ENCODE peak calls at places on chromosomes 16 and 17, in five cellular contexts. I is A549, M is H1, U is K562, O is SK-N-SH. T is an unnamed sample.

GRCh38 chr16:27359615-27360014 is 42.4 kb upstream of the IL21R start:
- DNase-seq in I (no peak), O (no peak), U (no peak), M (no peak), T (no peak)

GRCh38 chr17:30600062-30600829 is 123.0 kb downstream of the GOSR1 start:
- DNase-seq in M (peak; percentile 41), I (peak; percentile 98), O (peak; percentile 97), U (no peak), T (peak; percentile 70)

GRCh38 chr16:23847938-23848337 is 12.2 kb downstream of the PRKCB start:
- DNase-seq in M (no peak), U (no peak), O (no peak), I (no peak), T (no peak)

GRCh38 chr17:14859521-14859920 is 405.6 kb downstream of the PMP22 start:
- DNase-seq in U (no peak), O (no peak), M (no peak), I (no peak), T (peak; percentile 39)

GRCh38 chr16:75466760-75467159 is 2.3 kb upstream of the TMEM170A start:
- DNase-seq in M (no peak), I (no peak), O (no peak), U (no peak), T (no peak)

GRCh38 chr16:70694088-70694487 is 8.2 kb upstream of the MTSS2 start:
- DNase-seq in O (no peak), M (peak; percentile 83), U (no peak), I (peak; percentile 95), T (peak; percentile 78)

GRCh38 chr17:78862073-78863023 is 21.7 kb upstream of the USP36 start:
- DNase-seq in I (peak; percentile 87), U (peak; percentile 68), O (no peak), M (no peak), T (peak; percentile 98)

GRCh38 chr17:2244545-2245525 is 58.8 kb downstream of the SMG6 start:
- DNase-seq in O (peak; percentile 87), U (peak; percentile 56), M (peak; percentile 50), I (peak; percentile 94), T (peak; percentile 92)

GRCh38 chr17:66904760-66905637 is 59.5 kb upstream of the CACNG4 start:
- DNase-seq in M (no peak), I (peak; percentile 49), U (no peak), O (peak; percentile 81), T (peak; percentile 72)

GRCh38 chr16:28491080-28491969 is 549 bp downstream of the CLN3 start:
- DNase-seq in O (peak; percentile 68), I (peak; percentile 43), M (no peak), U (peak; percentile 74), T (no peak)

GRCh38 chr17:38465420-38466345 is 37.4 kb downstream of the ARHGAP23 start:
- DNase-seq in U (peak; percentile 20), O (peak; percentile 68), M (no peak), I (no peak), T (peak; percentile 71)

GRCh38 chr16:12435730-12436129 is 368.0 kb downstream of the CPPED1 start:
- DNase-seq in I (no peak), U (no peak), M (no peak), O (no peak), T (no peak)

GRCh38 chr16:80631581-80631980 is 90.8 kb downstream of the DYNLRB2 start:
- DNase-seq in I (no peak), M (no peak), U (no peak), O (no peak), T (peak; percentile 49)

GRCh38 chr17:15092762-15093161 is 172.4 kb downstream of the PMP22 start:
- DNase-seq in O (no peak), U (no peak), M (no peak), I (no peak), T (peak; percentile 28)

GRCh38 chr17:2107506-2107905 is 52.6 kb downstream of the HIC1 start:
- DNase-seq in U (no peak), O (no peak), I (no peak), M (no peak), T (no peak)

GRCh38 chr16:50400312-50400966 is 31.7 kb upstream of the BRD7 start:
- DNase-seq in M (no peak), I (no peak), U (no peak), O (no peak), T (no peak)

GRCh38 chr16:67910162-67910561 is 17.1 kb downstream of the PSKH1 start:
- DNase-seq in U (no peak), I (no peak), O (peak; percentile 71), M (no peak), T (peak; percentile 69)

GRCh38 chr16:13866073-13866472 is 53.9 kb upstream of the ERCC4 start:
- DNase-seq in M (peak; percentile 59), U (peak; percentile 64), O (peak; percentile 32), I (peak; percentile 73), T (peak; percentile 73)

GRCh38 chr16:13864689-13865088 is 55.3 kb upstream of the ERCC4 start:
- DNase-seq in U (no peak), M (no peak), O (no peak), I (no peak), T (no peak)

GRCh38 chr16:13858873-13859580 is 60.9 kb upstream of the ERCC4 start:
- DNase-seq in I (no peak), M (no peak), U (no peak), O (no peak), T (no peak)

DNA sequence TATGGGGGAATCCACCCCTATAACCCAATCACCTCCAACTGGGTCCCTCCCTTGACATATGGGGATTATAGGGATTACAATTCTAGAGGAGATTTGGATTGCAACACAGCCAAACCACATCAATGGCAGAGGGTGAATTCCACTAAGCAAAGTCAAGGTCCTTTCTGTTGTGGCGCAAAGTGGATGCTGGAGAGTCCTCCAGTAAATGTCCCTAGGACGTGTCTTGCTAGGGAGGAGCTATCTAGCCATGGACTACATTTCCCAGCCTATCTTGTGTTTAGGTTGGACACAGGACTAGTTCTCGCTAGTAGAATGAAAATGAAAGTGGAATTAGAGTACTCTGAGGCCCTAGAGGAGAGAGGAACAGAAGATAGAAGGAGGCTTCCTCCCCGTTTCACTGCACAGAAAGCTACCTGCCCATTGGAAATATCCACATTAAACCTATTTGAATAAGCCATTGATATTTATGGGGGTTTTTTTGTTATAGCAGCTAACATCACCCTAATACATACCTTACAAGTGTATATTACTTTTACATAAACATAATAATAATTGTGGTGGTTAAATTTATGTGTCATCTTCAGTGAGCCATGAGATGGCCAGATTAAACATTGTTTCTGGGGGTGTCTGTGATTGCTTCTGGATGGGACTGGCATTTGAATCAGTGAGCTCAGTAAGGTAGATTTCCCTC is 56.7 kb upstream of the ERCC4 start:
- DNase-seq in O (no peak), U (no peak), M (no peak), I (no peak), T (no peak)
- H3K4me2 ChIP-seq in O (no peak overlapping the region), U (no peak overlapping the region), M (no peak overlapping the region), I (peak overlapping the region; percentile 16), T (no peak overlapping the region)

GRCh38 chr16:2715064-2715463 is 5.0 kb downstream of the PRSS27 start:
- DNase-seq in M (no peak), I (no peak), U (no peak), O (no peak), T (no peak)

GRCh38 chr16:2716101-2716885 is 3.7 kb downstream of the PRSS27 start:
- DNase-seq in U (no peak), O (no peak), I (no peak), M (no peak), T (no peak)

GRCh38 chr16:2716948-2717347 is 3.1 kb downstream of the PRSS27 start:
- DNase-seq in O (no peak), U (no peak), M (no peak), I (no peak), T (no peak)

GRCh38 chr16:2713985-2714774 is 5.8 kb downstream of the PRSS27 start:
- DNase-seq in U (no peak), O (no peak), M (no peak), I (no peak), T (no peak)

DNA sequence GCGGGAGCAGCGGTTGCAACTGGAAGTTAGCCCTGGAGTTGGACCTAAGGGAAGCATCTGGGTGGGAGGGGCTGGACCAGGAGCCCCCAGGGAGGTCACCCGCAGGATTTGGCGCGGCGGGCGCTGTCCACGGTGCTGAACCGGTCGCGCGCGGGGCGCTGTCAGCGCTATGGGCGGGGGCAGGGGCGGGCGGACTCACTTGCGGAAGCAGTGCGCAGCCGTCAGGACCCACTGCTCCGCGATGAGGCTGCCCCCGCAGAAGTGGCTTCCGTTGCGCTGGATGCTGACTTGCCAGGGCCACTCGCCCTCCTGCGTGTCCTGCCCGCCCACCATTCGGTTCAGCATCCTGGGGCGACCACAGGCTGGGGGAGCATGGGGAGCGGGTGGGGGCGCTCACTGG is 4.5 kb downstream of the PRSS27 start:
- DNase-seq in U (peak; percentile 91), I (no peak), M (no peak), O (no peak), T (peak; percentile 46)
- TF ChIP-seq RFX5 in U (no peak), I (no peak), M (no peak), O (no peak), T (no peak)

DNA sequence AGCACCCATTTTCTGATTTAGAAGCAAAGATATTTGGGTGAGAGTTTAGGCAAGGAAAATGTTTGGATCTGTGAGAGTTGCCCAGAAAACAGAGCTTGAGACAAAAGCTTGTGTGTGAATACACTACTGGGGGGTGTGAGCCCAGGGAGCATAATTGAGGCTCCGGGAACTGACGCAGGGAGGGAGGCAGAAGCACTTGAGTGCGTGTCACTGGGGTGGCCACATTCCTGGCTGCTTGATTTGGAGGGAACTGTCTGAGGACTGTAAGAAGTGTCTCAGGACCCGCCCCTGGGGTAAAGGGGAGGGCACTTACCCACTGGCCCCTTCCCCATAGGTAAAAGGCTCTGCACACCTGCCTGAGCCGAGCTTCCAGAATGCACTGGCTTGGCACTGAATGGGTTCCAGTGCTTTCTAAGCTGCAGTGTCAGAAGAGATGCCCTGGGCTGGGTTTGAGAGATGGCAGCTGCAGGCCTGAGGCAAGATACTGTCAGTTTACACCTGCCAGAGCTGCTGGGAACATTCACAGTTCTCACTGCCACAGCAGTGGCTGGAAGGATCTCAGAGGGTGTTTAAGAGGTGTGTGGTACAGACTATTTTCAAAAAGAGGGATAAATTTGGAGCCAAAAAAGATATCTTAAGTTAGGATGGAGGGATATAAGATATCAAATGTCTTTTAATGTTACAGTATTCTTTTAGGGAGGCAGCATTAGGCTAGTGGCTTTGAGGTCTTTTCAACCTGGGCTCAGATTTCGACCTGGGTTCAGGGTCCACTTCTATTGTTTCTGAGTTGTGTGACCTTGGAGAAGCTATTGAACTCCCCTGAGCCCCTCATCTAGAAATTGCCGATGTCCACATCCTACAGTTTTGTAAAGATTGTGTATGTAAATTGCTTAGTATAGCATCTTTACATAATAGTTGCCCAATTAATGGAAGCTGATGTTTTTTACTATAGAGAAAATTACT is 6.9 kb upstream of the TEX2 start:
- DNase-seq in O (peak; percentile 49), U (no peak), M (no peak), I (no peak), T (no peak)
- H3K4me2 ChIP-seq in O (no peak overlapping the region), U (no peak overlapping the region), M (no peak overlapping the region), I (no peak overlapping the region), T (no peak overlapping the region)

DNA sequence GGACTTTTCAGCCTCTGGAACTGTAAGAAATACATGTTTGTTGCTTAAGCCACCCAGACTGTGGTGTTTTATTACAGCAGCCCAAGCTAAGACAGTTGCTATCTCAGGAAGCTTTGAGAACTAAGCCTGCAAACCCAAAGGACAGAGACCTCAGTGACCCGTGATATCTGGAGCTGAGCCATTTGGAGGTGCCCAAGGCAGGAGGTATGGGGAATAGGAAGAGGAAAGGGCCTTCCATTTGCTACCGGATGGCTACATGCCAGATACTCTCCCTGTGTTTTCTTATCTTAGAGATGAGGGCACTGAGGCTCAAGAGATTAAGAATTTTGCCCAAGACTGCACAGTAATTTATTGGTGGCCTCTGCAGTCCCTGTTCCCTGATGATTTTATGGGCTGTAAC is 622.1 kb upstream of the CDH5 start:
- DNase-seq in M (no peak), I (no peak), U (no peak), O (no peak), T (no peak)
- TF ChIP-seq RFX5 in M (no peak), I (no peak), U (no peak), O (no peak), T (no peak)